ENCODE peak calls at places on chromosomes 11 and 22, in eight cellular contexts. U, R, C, F, P, G, A and O are unnamed samples.

GRCh38 chr11:20192151-20192550 is 31.9 kb upstream of the DBX1 start:
- DNase-seq in U (no peak), F (no peak), C (no peak), P (no peak), G (no peak), A (no peak), R (no peak), O (no peak)

GRCh38 chr11:106410902-106411301 is 333.4 kb downstream of the AASDHPPT start:
- DNase-seq in A (no peak), P (no peak), R (no peak), U (no peak), G (no peak), F (no peak), C (no peak), O (no peak)

GRCh38 chr11:27329867-27330632 is 33.0 kb downstream of the CCDC34 start:
- DNase-seq in C (no peak), P (no peak), R (no peak), G (no peak), U (no peak), A (no peak), F (no peak), O (no peak)

GRCh38 chr11:1705121-1706052 is 8.4 kb downstream of the KRTAP5-6 start:
- DNase-seq in R (no peak), F (no peak), C (no peak), P (no peak), A (no peak), U (no peak), G (no peak), O (no peak)

GRCh38 chr11:1453611-1454386 is 32.8 kb downstream of the MOB2 start:
- DNase-seq in P (peak; percentile 89), G (no peak), R (no peak), A (no peak), C (no peak), F (peak; percentile 92), U (peak; percentile 22), O (no peak)

GRCh38 chr11:17774232-17775034 is 39.9 kb downstream of the KCNC1 start:
- DNase-seq in P (no peak), U (no peak), R (no peak), G (no peak), F (no peak), C (no peak), A (no peak), O (no peak)

GRCh38 chr11:85759915-85760314 is 51.0 kb downstream of the SYTL2 start:
- DNase-seq in G (peak; percentile 14), R (no peak), P (no peak), C (peak; percentile 61), U (no peak), F (no peak), A (no peak), O (no peak)

GRCh38 chr22:36285017-36285416 is 32.1 kb downstream of the APOL1 start:
- DNase-seq in P (no peak), G (no peak), F (no peak), R (no peak), U (no peak), A (no peak), C (no peak), O (no peak)

GRCh38 chr22:45867118-45867905 is 109.7 kb downstream of the WNT7B start:
- DNase-seq in F (peak; percentile 51), G (no peak), C (no peak), R (no peak), U (no peak), A (no peak), P (no peak), O (no peak)

GRCh38 chr11:118274184-118274583 is 10.1 kb upstream of the MPZL2 start:
- DNase-seq in R (no peak), C (no peak), G (no peak), U (no peak), P (no peak), F (no peak), A (no peak), O (no peak)

GRCh38 chr11:645536-645935 is 8.5 kb downstream of the DRD4 start:
- DNase-seq in R (no peak), F (no peak), C (no peak), P (no peak), A (no peak), U (no peak), G (no peak), O (no peak)

GRCh38 chr22:22884888-22885840 is 2.5 kb upstream of the IGLL5 start:
- DNase-seq in R (no peak), A (no peak), G (no peak), F (peak; percentile 20), P (peak; percentile 72), U (no peak), C (no peak), O (no peak)

GRCh38 chr11:26557666-26558065 is 14.4 kb downstream of the MUC15 start:
- DNase-seq in P (no peak), A (no peak), C (no peak), F (no peak), R (no peak), U (no peak), G (no peak), O (no peak)

GRCh38 chr11:80702264-80702663 is 1261.4 kb upstream of the TENM4 start:
- DNase-seq in F (no peak), C (no peak), U (no peak), R (no peak), P (no peak), G (no peak), A (no peak), O (no peak)

GRCh38 chr11:113540416-113541330 is 65.5 kb upstream of the DRD2 start:
- DNase-seq in R (no peak), P (no peak), F (peak; percentile 77), G (no peak), C (no peak), A (no peak), U (no peak), O (no peak)

GRCh38 chr11:503179-503981 is 3.7 kb downstream of the RNH1 start:
- DNase-seq in C (no peak), R (no peak), F (no peak), U (no peak), A (peak; percentile 93), P (peak; percentile 72), G (no peak), O (peak; percentile 56)